ENCODE peak calls at places on chromosomes 4 and X, in ten cellular contexts. One of them, this sample, is unnamed.

GRCh38 chrX:87582453-87582852 is 64.9 kb downstream of the KLHL4 start:
- DNase-seq in tibial artery: no peak
- DNase-seq in neural progenitor cell: no peak
- DNase-seq in upper lobe of right lung: no peak
- DNase-seq in HCT116: no peak
- DNase-seq in CD8-positive, alpha-beta T cell: no peak
- DNase-seq in GM23248: no peak
- DNase-seq in K562: no peak
- DNase-seq in DND-41: no peak
- DNase-seq in endodermal cell: no peak
- DNase-seq in this sample: no peak

GRCh38 chr4:962231-963208 is 10.8 kb downstream of the DGKQ start:
- DNase-seq in tibial artery: peak; percentile 63
- DNase-seq in neural progenitor cell: no peak
- DNase-seq in upper lobe of right lung: no peak
- DNase-seq in HCT116: no peak
- DNase-seq in CD8-positive, alpha-beta T cell: no peak
- DNase-seq in GM23248: no peak
- DNase-seq in K562: no peak
- DNase-seq in DND-41: no peak
- DNase-seq in endodermal cell: peak; percentile 68
- DNase-seq in this sample: no peak

GRCh38 chrX:34338046-34338445 is 205.9 kb upstream of the FAM47A start:
- DNase-seq in tibial artery: no peak
- DNase-seq in neural progenitor cell: no peak
- DNase-seq in upper lobe of right lung: no peak
- DNase-seq in HCT116: no peak
- DNase-seq in CD8-positive, alpha-beta T cell: no peak
- DNase-seq in GM23248: no peak
- DNase-seq in K562: no peak
- DNase-seq in DND-41: no peak
- DNase-seq in endodermal cell: no peak
- DNase-seq in this sample: no peak

GRCh38 chrX:86133761-86134160 is 14.5 kb upstream of the DACH2 start:
- DNase-seq in tibial artery: no peak
- DNase-seq in neural progenitor cell: no peak
- DNase-seq in upper lobe of right lung: no peak
- DNase-seq in HCT116: no peak
- DNase-seq in CD8-positive, alpha-beta T cell: no peak
- DNase-seq in GM23248: peak; percentile 45
- DNase-seq in K562: no peak
- DNase-seq in DND-41: no peak
- DNase-seq in endodermal cell: no peak
- DNase-seq in this sample: no peak

GRCh38 chr4:25973346-25973745 is 59.3 kb downstream of the SMIM20 start:
- DNase-seq in tibial artery: peak; percentile 43
- DNase-seq in neural progenitor cell: no peak
- DNase-seq in upper lobe of right lung: no peak
- DNase-seq in HCT116: no peak
- DNase-seq in CD8-positive, alpha-beta T cell: no peak
- DNase-seq in GM23248: no peak
- DNase-seq in K562: no peak
- DNase-seq in DND-41: no peak
- DNase-seq in endodermal cell: no peak
- DNase-seq in this sample: no peak

GRCh38 chr4:113811329-113811728 is 49.8 kb upstream of the CAMK2D start:
- DNase-seq in tibial artery: no peak
- DNase-seq in neural progenitor cell: no peak
- DNase-seq in upper lobe of right lung: no peak
- DNase-seq in HCT116: no peak
- DNase-seq in CD8-positive, alpha-beta T cell: no peak
- DNase-seq in GM23248: peak; percentile 50
- DNase-seq in K562: no peak
- DNase-seq in DND-41: no peak
- DNase-seq in endodermal cell: no peak
- DNase-seq in this sample: no peak

GRCh38 chr4:6502747-6503465 is 30.5 kb upstream of the PPP2R2C start:
- DNase-seq in tibial artery: no peak
- DNase-seq in neural progenitor cell: no peak
- DNase-seq in upper lobe of right lung: no peak
- DNase-seq in HCT116: no peak
- DNase-seq in CD8-positive, alpha-beta T cell: no peak
- DNase-seq in GM23248: no peak
- DNase-seq in K562: no peak
- DNase-seq in DND-41: no peak
- DNase-seq in endodermal cell: no peak
- DNase-seq in this sample: no peak

GRCh38 chr4:18111100-18111499 is 89.5 kb upstream of the LCORL start:
- DNase-seq in tibial artery: no peak
- DNase-seq in neural progenitor cell: no peak
- DNase-seq in upper lobe of right lung: no peak
- DNase-seq in HCT116: no peak
- DNase-seq in CD8-positive, alpha-beta T cell: no peak
- DNase-seq in GM23248: no peak
- DNase-seq in K562: no peak
- DNase-seq in DND-41: no peak
- DNase-seq in endodermal cell: peak; percentile 52
- DNase-seq in this sample: no peak

GRCh38 chrX:12611471-12611870 is 179.7 kb upstream of the PRPS2 start:
- DNase-seq in tibial artery: no peak
- DNase-seq in neural progenitor cell: no peak
- DNase-seq in upper lobe of right lung: no peak
- DNase-seq in HCT116: no peak
- DNase-seq in CD8-positive, alpha-beta T cell: no peak
- DNase-seq in GM23248: no peak
- DNase-seq in K562: no peak
- DNase-seq in DND-41: no peak
- DNase-seq in endodermal cell: no peak
- DNase-seq in this sample: no peak

GRCh38 chr4:108601096-108601495 is 19.3 kb upstream of the RPL34 start:
- DNase-seq in tibial artery: no peak
- DNase-seq in neural progenitor cell: no peak
- DNase-seq in upper lobe of right lung: no peak
- DNase-seq in HCT116: no peak
- DNase-seq in CD8-positive, alpha-beta T cell: no peak
- DNase-seq in GM23248: no peak
- DNase-seq in K562: no peak
- DNase-seq in DND-41: peak; percentile 43
- DNase-seq in endodermal cell: no peak
- DNase-seq in this sample: no peak

GRCh38 chr4:182246401-182247205 is 3.4 kb downstream of the TENM3 start:
- DNase-seq in tibial artery: no peak
- DNase-seq in neural progenitor cell: no peak
- DNase-seq in upper lobe of right lung: no peak
- DNase-seq in HCT116: no peak
- DNase-seq in CD8-positive, alpha-beta T cell: no peak
- DNase-seq in GM23248: no peak
- DNase-seq in K562: no peak
- DNase-seq in DND-41: no peak
- DNase-seq in endodermal cell: no peak
- DNase-seq in this sample: no peak

GRCh38 chr4:148044889-148045352 is 313.0 kb downstream of the ARHGAP10 start:
- DNase-seq in tibial artery: no peak
- DNase-seq in neural progenitor cell: no peak
- DNase-seq in upper lobe of right lung: no peak
- DNase-seq in HCT116: no peak
- DNase-seq in CD8-positive, alpha-beta T cell: no peak
- DNase-seq in GM23248: no peak
- DNase-seq in K562: no peak
- DNase-seq in DND-41: no peak
- DNase-seq in endodermal cell: no peak
- DNase-seq in this sample: no peak

DNA sequence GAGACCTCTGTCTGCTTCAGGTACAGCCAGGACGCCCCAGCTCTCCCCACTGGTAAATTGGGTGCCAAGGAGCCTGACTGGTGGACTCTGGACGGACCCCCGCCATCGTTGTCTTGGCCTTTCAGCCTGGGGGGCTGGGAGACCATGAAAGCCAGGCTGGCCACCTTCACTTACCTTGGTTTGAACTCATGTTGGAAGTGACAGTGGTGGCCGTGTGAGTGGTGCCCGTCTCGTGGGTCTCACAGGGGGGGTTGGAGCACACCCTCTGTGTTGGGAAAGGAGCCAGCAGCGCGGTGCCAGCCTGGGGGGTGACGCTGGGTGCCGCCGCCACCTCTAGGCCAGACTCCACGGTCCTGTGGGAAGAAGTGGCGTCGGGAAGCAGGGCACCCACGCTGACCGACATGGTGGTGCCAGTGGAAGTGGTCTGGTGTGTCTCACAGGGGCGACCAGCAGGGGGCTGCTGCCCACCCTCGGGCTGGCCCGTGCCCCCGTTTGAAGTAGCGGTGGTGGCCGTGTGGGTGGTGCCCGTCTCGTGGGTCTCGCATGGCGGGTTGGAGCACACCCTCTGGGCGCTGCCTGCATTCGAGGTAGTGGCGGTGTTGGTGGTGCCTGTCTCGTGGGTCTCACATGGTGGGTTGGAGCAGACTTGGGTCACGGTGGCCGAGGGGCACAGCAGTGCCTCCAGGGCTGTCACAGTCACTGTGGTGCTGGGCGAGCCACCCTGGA is 9.6 kb upstream of the RENBP start:
- DNase-seq in tibial artery: no peak
- DNase-seq in neural progenitor cell: no peak
- DNase-seq in upper lobe of right lung: no peak
- DNase-seq in HCT116: no peak
- DNase-seq in CD8-positive, alpha-beta T cell: no peak
- DNase-seq in GM23248: no peak
- DNase-seq in K562: no peak
- DNase-seq in DND-41: no peak
- DNase-seq in endodermal cell: no peak
- DNase-seq in this sample: no peak
- H3K36me3 ChIP-seq in tibial artery: peaks cover 89% of the 10 kb centered on the region
- H3K36me3 ChIP-seq in neural progenitor cell: no peaks in the 10 kb centered on the region
- H3K36me3 ChIP-seq in upper lobe of right lung: peaks cover 78% of the 10 kb centered on the region
- H3K36me3 ChIP-seq in HCT116: peaks cover 17% of the 10 kb centered on the region
- H3K36me3 ChIP-seq in CD8-positive, alpha-beta T cell: peaks cover 44% of the 10 kb centered on the region
- H3K36me3 ChIP-seq in GM23248: no peaks in the 10 kb centered on the region
- H3K36me3 ChIP-seq in K562: peaks cover 99% of the 10 kb centered on the region
- H3K36me3 ChIP-seq in DND-41: peaks cover 98% of the 10 kb centered on the region
- H3K36me3 ChIP-seq in endodermal cell: peaks cover 31% of the 10 kb centered on the region
- H3K36me3 ChIP-seq in this sample: peaks cover 97% of the 10 kb centered on the region

DNA sequence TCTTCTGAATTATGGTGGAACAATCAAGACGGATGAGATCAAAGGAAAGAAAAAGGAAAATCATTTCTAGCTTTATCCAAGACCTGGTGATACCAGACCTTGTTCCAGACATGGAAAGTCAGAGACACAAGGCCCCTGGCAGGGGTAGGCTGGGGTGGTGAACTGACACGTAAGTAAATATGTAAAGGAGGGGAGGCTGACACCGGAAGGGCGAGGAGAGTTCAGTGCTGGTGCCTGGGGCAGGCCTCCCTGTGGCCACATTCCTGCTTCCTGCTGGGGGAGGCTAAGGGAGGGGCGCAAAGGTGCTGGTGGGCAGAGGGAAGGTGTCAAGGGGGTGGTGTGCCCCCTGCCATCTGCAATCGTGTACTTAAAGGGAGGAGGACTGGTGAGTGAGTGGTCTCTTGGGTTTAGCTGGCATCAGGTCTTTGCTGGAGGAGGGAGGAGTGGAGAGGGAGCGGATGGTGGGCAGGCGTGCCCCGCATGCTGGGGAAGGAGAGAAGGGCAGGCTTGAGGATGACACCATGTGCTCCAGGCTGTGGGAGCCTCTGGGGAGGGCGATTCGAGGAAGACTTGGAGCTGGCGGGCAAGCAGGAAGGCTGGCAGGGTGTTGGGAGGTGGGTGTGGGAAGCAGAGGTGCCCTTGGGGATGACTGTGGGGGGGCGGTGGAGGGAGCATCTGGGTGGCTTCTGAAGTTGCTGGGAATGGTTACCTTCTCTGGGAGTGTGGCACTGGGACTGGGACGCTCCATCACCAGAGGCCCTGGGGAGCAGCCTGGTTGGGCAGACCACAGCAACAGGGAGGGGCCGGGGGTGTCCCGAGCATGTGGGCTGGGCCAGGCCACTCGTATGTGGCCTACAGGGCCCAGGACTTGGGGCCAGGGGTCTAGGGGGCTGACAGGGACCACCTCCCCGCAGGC is 30.6 kb upstream of the AFAP1 start:
- DNase-seq in tibial artery: no peak
- DNase-seq in neural progenitor cell: no peak
- DNase-seq in upper lobe of right lung: no peak
- DNase-seq in HCT116: no peak
- DNase-seq in CD8-positive, alpha-beta T cell: no peak
- DNase-seq in GM23248: peak; percentile 43
- DNase-seq in K562: no peak
- DNase-seq in DND-41: no peak
- DNase-seq in endodermal cell: peak; percentile 75
- DNase-seq in this sample: peak; percentile 50
- H3K4me1 ChIP-seq in tibial artery: peaks cover 13% of the 10 kb centered on the region
- H3K4me1 ChIP-seq in neural progenitor cell: peaks cover 2% of the 10 kb centered on the region
- H3K4me1 ChIP-seq in upper lobe of right lung: peaks cover 39% of the 10 kb centered on the region
- H3K4me1 ChIP-seq in HCT116: peaks cover 70% of the 10 kb centered on the region
- H3K4me1 ChIP-seq in CD8-positive, alpha-beta T cell: peaks cover 47% of the 10 kb centered on the region
- H3K4me1 ChIP-seq in GM23248: peaks cover 45% of the 10 kb centered on the region
- H3K4me1 ChIP-seq in K562: no peaks in the 10 kb centered on the region
- H3K4me1 ChIP-seq in DND-41: no peaks in the 10 kb centered on the region
- H3K4me1 ChIP-seq in endodermal cell: no peaks in the 10 kb centered on the region
- H3K4me1 ChIP-seq in this sample: peaks cover 40% of the 10 kb centered on the region

DNA sequence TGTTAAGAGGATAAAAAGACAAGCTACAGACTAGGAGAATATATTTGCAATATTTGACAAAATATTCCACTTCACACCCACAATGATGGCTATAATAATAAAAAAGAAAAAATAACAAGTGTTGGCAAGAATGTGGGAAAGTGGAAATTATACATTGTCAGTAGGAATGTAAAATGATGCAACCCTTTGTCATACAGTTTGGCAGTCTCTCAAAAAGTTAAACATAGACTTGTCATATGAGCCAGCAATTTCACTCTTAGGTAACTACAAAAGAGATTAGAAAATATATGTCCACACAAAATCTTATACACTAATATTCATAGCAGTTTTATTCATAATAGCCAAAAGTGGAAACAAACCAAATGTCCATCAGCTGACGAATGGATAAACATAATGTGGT is 5.2 kb upstream of the RADX start:
- DNase-seq in tibial artery: no peak
- DNase-seq in neural progenitor cell: no peak
- DNase-seq in upper lobe of right lung: no peak
- DNase-seq in HCT116: no peak
- DNase-seq in CD8-positive, alpha-beta T cell: no peak
- DNase-seq in GM23248: peak; percentile 33
- DNase-seq in K562: no peak
- DNase-seq in DND-41: no peak
- DNase-seq in endodermal cell: no peak
- DNase-seq in this sample: no peak
- H3K36me3 ChIP-seq in tibial artery: no peaks in the 10 kb centered on the region
- H3K36me3 ChIP-seq in neural progenitor cell: no peaks in the 10 kb centered on the region
- H3K36me3 ChIP-seq in upper lobe of right lung: no peaks in the 10 kb centered on the region
- H3K36me3 ChIP-seq in HCT116: no peaks in the 10 kb centered on the region
- H3K36me3 ChIP-seq in CD8-positive, alpha-beta T cell: no peaks in the 10 kb centered on the region
- H3K36me3 ChIP-seq in GM23248: no peaks in the 10 kb centered on the region
- H3K36me3 ChIP-seq in K562: no peaks in the 10 kb centered on the region
- H3K36me3 ChIP-seq in DND-41: no peaks in the 10 kb centered on the region
- H3K36me3 ChIP-seq in endodermal cell: no peaks in the 10 kb centered on the region
- H3K36me3 ChIP-seq in this sample: no peaks in the 10 kb centered on the region

DNA sequence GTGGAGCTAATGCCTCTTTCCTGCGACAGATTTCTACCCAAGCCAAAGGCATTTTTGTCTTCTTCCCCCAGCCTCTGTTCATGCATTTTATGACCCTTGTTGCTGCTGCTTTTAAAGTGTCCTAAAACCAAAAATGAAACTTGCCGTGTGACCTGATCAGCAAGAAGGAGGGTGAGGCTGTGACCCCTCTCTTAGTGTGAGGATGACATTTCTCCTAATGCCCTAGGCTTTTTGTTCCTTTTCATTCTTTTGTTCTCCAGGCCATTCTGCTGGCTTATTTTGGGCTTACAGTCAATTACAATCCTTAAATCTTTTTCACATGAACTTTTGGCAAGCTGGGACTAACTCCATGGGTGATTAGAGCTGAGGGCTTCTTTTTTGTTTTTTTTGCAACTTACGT is 34.4 kb downstream of the PTTG2 start:
- DNase-seq in tibial artery: no peak
- DNase-seq in neural progenitor cell: peak; percentile 56
- DNase-seq in upper lobe of right lung: no peak
- DNase-seq in HCT116: no peak
- DNase-seq in CD8-positive, alpha-beta T cell: no peak
- DNase-seq in GM23248: no peak
- DNase-seq in K562: no peak
- DNase-seq in DND-41: no peak
- DNase-seq in endodermal cell: no peak
- DNase-seq in this sample: no peak
- H3K4me1 ChIP-seq in tibial artery: peaks cover 47% of the 10 kb centered on the region
- H3K4me1 ChIP-seq in neural progenitor cell: peaks cover 39% of the 10 kb centered on the region
- H3K4me1 ChIP-seq in upper lobe of right lung: peaks cover 12% of the 10 kb centered on the region
- H3K4me1 ChIP-seq in HCT116: no peaks in the 10 kb centered on the region
- H3K4me1 ChIP-seq in CD8-positive, alpha-beta T cell: peaks cover 19% of the 10 kb centered on the region
- H3K4me1 ChIP-seq in GM23248: no peaks in the 10 kb centered on the region
- H3K4me1 ChIP-seq in K562: peaks cover 7% of the 10 kb centered on the region
- H3K4me1 ChIP-seq in DND-41: no peaks in the 10 kb centered on the region
- H3K4me1 ChIP-seq in endodermal cell: peaks cover 11% of the 10 kb centered on the region
- H3K4me1 ChIP-seq in this sample: peaks cover 13% of the 10 kb centered on the region